ENCODE peak calls at places on chromosomes 11 and 22, in eight cellular contexts. B, I, F, D, S, P, K and V are unnamed samples.

GRCh38 chr11:86288776-86289507 is 13.1 kb upstream of the HIKESHI start:
- DNase-seq in F (peak; percentile 24), K (no peak), I (no peak), P (no peak), S (no peak), D (no peak), B (no peak), V (no peak)

GRCh38 chr11:75328426-75329277 is 22.8 kb downstream of the ARRB1 start:
- DNase-seq in F (peak; percentile 69), D (peak; percentile 51), I (peak; percentile 81), P (peak; percentile 76), K (no peak), S (peak; percentile 79), B (peak; percentile 66), V (peak; percentile 61)

GRCh38 chr11:61482513-61482912 is 26.0 kb upstream of the LRRC10B start:
- DNase-seq in D (no peak), I (peak; percentile 35), F (no peak), S (no peak), P (peak; percentile 74), K (no peak), B (no peak), V (no peak)

GRCh38 chr22:47059701-47060161 is 297.3 kb downstream of the TBC1D22A start:
- DNase-seq in F (no peak), K (peak; percentile 14), P (no peak), I (no peak), B (peak; percentile 1), S (no peak), D (no peak), V (peak; percentile 12)

GRCh38 chr22:44272330-44272729 is 40.4 kb downstream of the SHISAL1 start:
- DNase-seq in K (peak; percentile 9), P (no peak), S (no peak), B (no peak), I (no peak), F (no peak), D (no peak), V (no peak)

GRCh38 chr11:110092577-110093406 is at the start of gene ZC3H12C:
- DNase-seq in K (peak; percentile 89), D (peak; percentile 81), S (peak; percentile 84), I (peak; percentile 89), P (peak; percentile 92), F (peak; percentile 84), B (peak; percentile 95), V (peak; percentile 86)

GRCh38 chr22:18060646-18061620 is 16.9 kb upstream of the PEX26 start:
- DNase-seq in K (no peak), S (peak; percentile 91), P (no peak), F (no peak), B (peak; percentile 90), D (no peak), I (no peak), V (peak; percentile 19)

GRCh38 chr11:2768471-2769408 is 68.9 kb upstream of the KCNQ1OT1 start:
- DNase-seq in K (peak; percentile 74), S (peak; percentile 79), F (no peak), B (peak; percentile 47), I (no peak), P (no peak), D (no peak), V (peak; percentile 72)